ENCODE peak calls at places on chromosomes 12 and 14, in five cellular contexts. V is H1, J is HCT116, P is K562, Z is GM12878. S is an unnamed sample.
A peak's percentile ranks its signal among the peaks of the same experiment; 100 is the strongest.

GRCh38 chr12:51368640-51369517 is 22.3 kb downstream of the GALNT6 start:
- DNase-seq in P (peak; percentile 87), V (no peak), J (no peak), Z (peak; percentile 95), S (peak; percentile 74)

GRCh38 chr12:116261525-116262100 is 15.9 kb downstream of the MED13L start:
- DNase-seq in J (no peak), P (no peak), V (no peak), Z (no peak), S (no peak)

GRCh38 chr12:120397827-120398563 is 29.0 kb upstream of the MSI1 start:
- DNase-seq in Z (no peak), V (peak; percentile 56), J (no peak), P (no peak), S (no peak)

GRCh38 chr14:89332031-89332430 is 85.0 kb downstream of the FOXN3 start:
- DNase-seq in Z (no peak), J (no peak), P (no peak), V (no peak), S (no peak)

GRCh38 chr14:75184447-75184846 is 8.0 kb upstream of the TMED10 start:
- DNase-seq in Z (peak; percentile 17), P (no peak), J (no peak), V (no peak), S (no peak)

GRCh38 chr14:91315844-91316267 is 71.4 kb upstream of the GPR68 start:
- DNase-seq in J (no peak), V (no peak), P (no peak), Z (peak; percentile 88), S (no peak)

GRCh38 chr14:37695836-37696235 is 100.4 kb downstream of the TTC6 start:
- DNase-seq in P (no peak), V (no peak), Z (no peak), J (no peak), S (no peak)

GRCh38 chr12:122003646-122004611 is 17.8 kb upstream of the BCL7A start:
- DNase-seq in J (no peak), V (no peak), P (peak; percentile 14), Z (no peak), S (no peak)

GRCh38 chr12:6052206-6052939 is 72.1 kb downstream of the VWF start:
- DNase-seq in Z (no peak), J (no peak), V (no peak), P (no peak), S (peak; percentile 47)

GRCh38 chr14:34113051-34113511 is 162.2 kb upstream of the EGLN3 start:
- DNase-seq in V (no peak), Z (no peak), J (no peak), P (no peak), S (no peak)

GRCh38 chr12:109523071-109523470 is 45.6 kb downstream of the UBE3B start:
- DNase-seq in V (no peak), P (no peak), J (no peak), Z (no peak), S (no peak)

GRCh38 chr12:98198261-98198982 is 317.0 kb upstream of the TMPO start:
- DNase-seq in J (no peak), P (no peak), V (no peak), Z (no peak), S (no peak)

GRCh38 chr12:25838007-25838406 is 120.5 kb upstream of the RASSF8 start:
- DNase-seq in Z (no peak), P (no peak), V (no peak), J (no peak), S (no peak)

GRCh38 chr12:104694711-104695110 is 238.0 kb downstream of the CHST11 start:
- DNase-seq in P (no peak), Z (no peak), V (no peak), J (no peak), S (no peak)

GRCh38 chr12:116299064-116299463 is 21.6 kb upstream of the MED13L start:
- DNase-seq in V (no peak), P (no peak), J (no peak), Z (no peak), S (no peak)

GRCh38 chr14:95713596-95714371 is at the start of gene TCL1A:
- DNase-seq in V (peak; percentile 67), P (peak; percentile 8), J (no peak), Z (no peak), S (no peak)

GRCh38 chr12:98002887-98003493 is 512.4 kb upstream of the TMPO start:
- DNase-seq in Z (no peak), V (peak; percentile 75), P (peak; percentile 13), J (peak; percentile 39), S (peak; percentile 31)

GRCh38 chr12:11136075-11136474 is 1.6 kb upstream of the TAS2R30 start:
- DNase-seq in J (no peak), P (no peak), Z (no peak), V (no peak), S (no peak)

GRCh38 chr12:49301759-49302158 is 6.8 kb downstream of the PRPH start:
- DNase-seq in V (no peak), Z (no peak), P (peak; percentile 75), J (no peak), S (no peak)

GRCh38 chr14:73786942-73787759 is 64.5 kb upstream of the PTGR2 start:
- DNase-seq in J (no peak), Z (no peak), P (peak; percentile 56), V (peak; percentile 81), S (peak; percentile 37)

GRCh38 chr14:35247777-35248475 is 44.3 kb upstream of the PSMA6 start:
- DNase-seq in J (no peak), P (no peak), Z (no peak), V (no peak), S (no peak)

GRCh38 chr14:103716091-103716801 is 636 bp downstream of the ZFYVE21 start:
- DNase-seq in Z (no peak), J (no peak), P (peak; percentile 29), V (no peak), S (no peak)

GRCh38 chr12:81617915-81618314 is 141.2 kb downstream of the PPFIA2 start:
- DNase-seq in P (no peak), V (no peak), J (no peak), Z (no peak), S (no peak)

GRCh38 chr12:80662586-80662985 is 44.8 kb upstream of the MYF6 start:
- DNase-seq in V (no peak), J (no peak), P (no peak), Z (no peak), S (no peak)

GRCh38 chr12:95198914-95199313 is 18.4 kb downstream of the FGD6 start:
- DNase-seq in P (no peak), V (no peak), Z (peak; percentile 49), J (no peak), S (no peak)

GRCh38 chr12:105083041-105083440 is 1.2 kb downstream of the ALDH1L2 start:
- DNase-seq in P (no peak), J (no peak), V (no peak), Z (no peak), S (no peak)

GRCh38 chr12:106078358-106079025 is 60.3 kb downstream of the NUAK1 start:
- DNase-seq in Z (no peak), V (no peak), P (no peak), J (no peak), S (peak; percentile 77)

GRCh38 chr12:128353271-128353670 is 86.3 kb downstream of the TMEM132C start:
- DNase-seq in P (no peak), Z (no peak), V (no peak), J (no peak), S (no peak)

GRCh38 chr12:113587720-113588119 is 116.0 kb upstream of the LHX5 start:
- DNase-seq in P (no peak), J (no peak), V (peak; percentile 76), Z (no peak), S (no peak)

GRCh38 chr12:124758266-124759200 is 105.1 kb downstream of the SCARB1 start:
- DNase-seq in J (no peak), V (no peak), Z (no peak), P (no peak), S (no peak)

GRCh38 chr12:130689408-130690405 is 26.4 kb downstream of the RIMBP2 start:
- DNase-seq in Z (no peak), J (no peak), V (no peak), P (no peak), S (no peak)

GRCh38 chr12:12428961-12429657 is 72.2 kb downstream of the BORCS5 start:
- DNase-seq in P (no peak), V (no peak), Z (no peak), J (no peak), S (no peak)

DNA sequence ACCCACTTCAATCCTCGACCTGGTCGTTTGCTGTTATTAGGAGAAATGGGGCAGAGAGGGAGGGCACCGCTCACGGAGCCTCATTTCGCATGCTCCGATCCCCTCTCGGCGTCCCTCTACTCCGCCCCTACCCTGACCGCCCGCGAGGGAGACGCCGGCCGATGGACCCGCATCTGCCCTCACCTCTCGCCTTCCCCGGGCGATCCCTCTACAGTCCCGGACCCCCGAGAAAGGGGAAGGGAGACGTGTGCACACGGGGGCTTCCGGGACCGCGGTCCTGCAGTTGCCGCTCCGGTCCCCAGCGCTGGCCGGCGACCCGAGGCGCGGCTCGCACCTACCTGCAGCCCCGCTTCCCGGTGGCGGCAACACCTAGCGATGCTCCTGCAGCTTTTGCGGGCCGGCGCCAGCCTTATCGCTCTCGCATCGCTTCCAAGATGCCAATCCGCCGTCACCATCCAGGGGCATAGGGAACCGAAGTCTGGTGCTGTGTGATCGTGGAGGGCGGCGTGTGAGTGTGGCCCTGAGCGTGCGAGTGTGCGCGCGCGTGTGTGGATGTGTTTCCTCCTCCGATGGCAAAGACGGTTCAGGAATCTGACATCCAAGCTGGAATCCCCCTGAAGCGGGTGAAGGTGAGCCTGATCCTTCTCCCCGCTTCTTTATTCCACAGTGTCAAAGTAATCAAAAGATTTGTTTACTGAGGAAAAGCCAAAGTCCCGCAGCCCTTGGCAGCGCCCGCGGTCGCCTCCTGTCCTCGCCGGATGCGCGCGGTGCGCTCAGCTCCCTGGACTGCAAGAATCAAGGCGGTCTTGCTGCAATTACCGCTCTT is 69.1 kb upstream of the USP15 start:
- DNase-seq in P (no peak), Z (no peak), V (peak; percentile 71), J (no peak), S (no peak)
- TF ChIP-seq EZH2 in P (no peak), Z (no peak), V (no peak), J (no peak), S (peak; percentile 94)

DNA sequence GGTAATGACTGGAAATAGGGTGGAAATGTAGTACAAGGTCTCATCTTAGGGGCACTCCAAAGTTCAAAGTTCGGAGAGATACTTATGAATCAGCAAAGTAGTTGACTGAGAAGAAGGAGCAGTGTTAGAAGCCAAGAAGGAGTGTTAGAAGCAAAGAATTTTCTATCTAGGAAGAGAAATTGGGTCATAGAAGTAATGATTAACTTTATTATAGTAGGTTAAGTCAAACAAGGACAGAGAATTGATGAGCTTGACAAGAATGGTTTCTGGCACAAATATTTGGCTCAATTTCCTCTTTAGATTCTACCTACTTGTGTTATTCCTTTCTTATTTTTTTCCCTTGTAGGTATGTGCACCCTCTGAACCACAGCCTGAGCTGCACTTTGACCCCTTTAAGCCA is 810.5 kb upstream of the LRFN5 start:
- DNase-seq in J (no peak), Z (no peak), V (no peak), P (no peak), S (no peak)
- H2AFZ ChIP-seq in J (no peak overlapping the region), Z (no peak overlapping the region), V (no peak overlapping the region), P (no peak overlapping the region), S (no peak overlapping the region)

DNA sequence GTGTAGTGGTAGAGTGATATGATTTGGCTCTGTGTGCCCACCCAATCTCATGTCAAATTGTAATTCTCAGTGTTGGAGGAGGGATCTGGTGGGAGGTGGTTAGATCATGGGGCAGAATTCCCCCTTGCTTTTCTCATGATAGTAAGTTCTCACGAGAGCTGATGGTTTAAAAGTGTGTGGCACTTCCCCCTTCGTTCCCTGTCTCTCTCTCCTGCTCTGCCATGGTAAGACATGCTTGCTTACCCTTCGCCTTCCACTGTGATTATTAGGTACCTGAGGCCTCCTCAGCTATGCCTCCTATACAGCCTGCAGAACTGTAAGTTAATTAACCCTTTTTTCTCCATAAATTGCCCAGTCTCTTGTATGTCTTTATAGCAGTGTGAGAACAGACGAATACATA is 115.7 kb upstream of the FUT8 start:
- DNase-seq in P (no peak), J (no peak), Z (no peak), V (no peak), S (no peak)
- TF ChIP-seq POLR2A in P (no peak), J (no peak), Z (peak; percentile 62), V (no peak), S (no peak)

GRCh38 chr12:3792623-3793288 is 39.8 kb upstream of the CRACR2A start:
- DNase-seq in P (no peak), V (no peak), J (no peak), Z (no peak), S (no peak)
- TF ChIP-seq EZH2 in P (no peak), V (no peak), J (no peak), Z (no peak), S (no peak)

S was measured in endothelial cell of umbilical vein.